ENCODE peak calls at places on chromosome 14, in eight cellular contexts. R is HS-5, C is fibroblast of lung, U is NCI-H1694 treated with DMSO at 0.1 percent for 48 hours, N is dermis blood vessel endothelial cell, A is NCI-H2029, K is Caco-2, Y is GM06990. X is an unnamed sample.

GRCh38 chr14:88300817-88301216 is 22.3 kb downstream of the KCNK10 start:
- DNase-seq in R (no peak), A (no peak), U (no peak), N (no peak), C (no peak), Y (no peak), K (no peak), X (no peak)

GRCh38 chr14:79467837-79468236 is 743.5 kb downstream of the DIO2 start:
- DNase-seq in C (no peak), R (no peak), A (no peak), K (peak; percentile 34), Y (no peak), N (no peak), U (no peak), X (no peak)

GRCh38 chr14:36979863-36980262 is 192.5 kb downstream of the SLC25A21 start:
- DNase-seq in R (no peak), N (no peak), A (no peak), C (no peak), K (no peak), Y (no peak), U (no peak), X (no peak)

GRCh38 chr14:95370076-95370475 is 50.4 kb upstream of the CLMN start:
- DNase-seq in C (no peak), N (no peak), R (no peak), U (no peak), K (no peak), Y (no peak), A (no peak), X (no peak)

GRCh38 chr14:22836301-22837058 is at the start of gene MMP14:
- DNase-seq in C (peak; percentile 88), A (no peak), N (peak; percentile 84), U (no peak), R (no peak), Y (no peak), K (peak; percentile 77), X (peak; percentile 85)

GRCh38 chr14:63840981-63841380 is 11.8 kb upstream of the SYNE2 start:
- DNase-seq in N (peak; percentile 18), A (no peak), Y (no peak), U (no peak), R (no peak), C (no peak), K (no peak), X (no peak)

GRCh38 chr14:70359076-70359424 is 433 bp downstream of the COX16 start:
- DNase-seq in C (no peak), Y (no peak), R (no peak), U (peak; percentile 50), K (no peak), N (no peak), A (no peak), X (no peak)

GRCh38 chr14:55188686-55189295 is 2.6 kb downstream of the DLGAP5 start:
- DNase-seq in Y (no peak), U (no peak), R (no peak), K (no peak), C (peak; percentile 33), A (no peak), N (peak; percentile 49), X (no peak)

GRCh38 chr14:69049675-69050074 is 70.6 kb upstream of the ACTN1 start:
- DNase-seq in Y (no peak), N (peak; percentile 91), C (peak; percentile 86), K (no peak), R (no peak), U (no peak), A (no peak), X (no peak)